ENCODE peak calls at places on chromosomes 4 and X, in four cellular contexts. V, X, K and B are unnamed samples.

GRCh38 chrX:12139934-12140611 is 1.8 kb downstream of the FRMPD4 start:
- DNase-seq in V (no peak), X (no peak), K (peak; percentile 45), B (no peak)

GRCh38 chrX:113470166-113470565 is 629.5 kb upstream of the AMOT start:
- DNase-seq in V (no peak), X (no peak), K (no peak), B (no peak)

GRCh38 chrX:55867708-55868107 is 150.2 kb downstream of the RRAGB start:
- DNase-seq in V (no peak), X (no peak), K (no peak), B (no peak)

GRCh38 chr4:128600410-128600809 is 209.1 kb upstream of the JADE1 start:
- DNase-seq in V (no peak), X (no peak), K (no peak), B (no peak)

GRCh38 chrX:68842781-68843581 is 14.2 kb downstream of the EFNB1 start:
- DNase-seq in V (no peak), X (no peak), K (no peak), B (peak; percentile 62)

GRCh38 chr4:8837181-8837811 is 34.3 kb downstream of the HMX1 start:
- DNase-seq in V (no peak), X (no peak), K (no peak), B (no peak)

GRCh38 chr4:173498771-173499170 is 31.3 kb downstream of the HAND2 start:
- DNase-seq in V (no peak), X (no peak), K (no peak), B (no peak)

GRCh38 chrX:123454712-123455431 is 270.8 kb downstream of the GRIA3 start:
- DNase-seq in V (no peak), X (no peak), K (no peak), B (no peak)

GRCh38 chr4:3413675-3414420 is 27.9 kb upstream of the HGFAC start:
- DNase-seq in V (no peak), X (no peak), K (no peak), B (no peak)

GRCh38 chrX:2397648-2398340 is 103.0 kb downstream of the DHRSX start:
- DNase-seq in V (no peak), X (no peak), K (peak; percentile 64), B (no peak)